ENCODE peak calls at places on chromosome 1, in eight cellular contexts. One of them, this sample, is unnamed.

GRCh38 chr1:115214098-115214497 is 124.0 kb downstream of the NGF start:
- DNase-seq in neural progenitor cell: no peak
- DNase-seq in bronchial epithelial cell: peak; percentile 45
- DNase-seq in AG04449: no peak
- DNase-seq in progenitor cell of endocrine pancreas: no peak
- DNase-seq in IMR-90: no peak
- DNase-seq in keratinocyte: no peak
- DNase-seq in AG10803: no peak
- DNase-seq in this sample: no peak

GRCh38 chr1:18407166-18408045 is 73.3 kb upstream of the KLHDC7A start:
- DNase-seq in neural progenitor cell: no peak
- DNase-seq in bronchial epithelial cell: no peak
- DNase-seq in AG04449: no peak
- DNase-seq in progenitor cell of endocrine pancreas: no peak
- DNase-seq in IMR-90: no peak
- DNase-seq in keratinocyte: no peak
- DNase-seq in AG10803: no peak
- DNase-seq in this sample: no peak

GRCh38 chr1:16921391-16922185 is at the start of gene CROCC:
- DNase-seq in neural progenitor cell: peak; percentile 94
- DNase-seq in bronchial epithelial cell: peak; percentile 14
- DNase-seq in AG04449: no peak
- DNase-seq in progenitor cell of endocrine pancreas: no peak
- DNase-seq in IMR-90: no peak
- DNase-seq in keratinocyte: no peak
- DNase-seq in AG10803: no peak
- DNase-seq in this sample: peak; percentile 91

GRCh38 chr1:157580179-157580827 is 17.6 kb downstream of the FCRL4 start:
- DNase-seq in neural progenitor cell: peak; percentile 69
- DNase-seq in bronchial epithelial cell: peak; percentile 77
- DNase-seq in AG04449: peak; percentile 4
- DNase-seq in progenitor cell of endocrine pancreas: peak; percentile 33
- DNase-seq in IMR-90: peak; percentile 57
- DNase-seq in keratinocyte: peak; percentile 49
- DNase-seq in AG10803: peak; percentile 53
- DNase-seq in this sample: no peak

GRCh38 chr1:64654519-64655341 is 90.1 kb upstream of the RAVER2 start:
- DNase-seq in neural progenitor cell: no peak
- DNase-seq in bronchial epithelial cell: peak; percentile 35
- DNase-seq in AG04449: no peak
- DNase-seq in progenitor cell of endocrine pancreas: no peak
- DNase-seq in IMR-90: peak; percentile 23
- DNase-seq in keratinocyte: no peak
- DNase-seq in AG10803: peak; percentile 50
- DNase-seq in this sample: no peak

GRCh38 chr1:166111430-166111829 is 55.4 kb downstream of the FAM78B start:
- DNase-seq in neural progenitor cell: no peak
- DNase-seq in bronchial epithelial cell: no peak
- DNase-seq in AG04449: no peak
- DNase-seq in progenitor cell of endocrine pancreas: no peak
- DNase-seq in IMR-90: no peak
- DNase-seq in keratinocyte: no peak
- DNase-seq in AG10803: no peak
- DNase-seq in this sample: no peak

GRCh38 chr1:121558514-121558913 is 373.7 kb downstream of the SRGAP2C start:
- DNase-seq in neural progenitor cell: peak; percentile 25
- DNase-seq in bronchial epithelial cell: peak; percentile 86
- DNase-seq in AG04449: peak; percentile 82
- DNase-seq in progenitor cell of endocrine pancreas: no peak
- DNase-seq in IMR-90: peak; percentile 90
- DNase-seq in keratinocyte: peak; percentile 15
- DNase-seq in AG10803: peak; percentile 94
- DNase-seq in this sample: no peak

GRCh38 chr1:211259596-211260126 is 495 bp downstream of the RCOR3 start:
- DNase-seq in neural progenitor cell: no peak
- DNase-seq in bronchial epithelial cell: no peak
- DNase-seq in AG04449: no peak
- DNase-seq in progenitor cell of endocrine pancreas: no peak
- DNase-seq in IMR-90: no peak
- DNase-seq in keratinocyte: no peak
- DNase-seq in AG10803: peak; percentile 53
- DNase-seq in this sample: peak; percentile 72

GRCh38 chr1:5904551-5904950 is 87.7 kb downstream of the NPHP4 start:
- DNase-seq in neural progenitor cell: no peak
- DNase-seq in bronchial epithelial cell: no peak
- DNase-seq in AG04449: no peak
- DNase-seq in progenitor cell of endocrine pancreas: no peak
- DNase-seq in IMR-90: no peak
- DNase-seq in keratinocyte: no peak
- DNase-seq in AG10803: no peak
- DNase-seq in this sample: no peak

GRCh38 chr1:200671235-200671786 is 1.6 kb upstream of the DDX59 start:
- DNase-seq in neural progenitor cell: no peak
- DNase-seq in bronchial epithelial cell: no peak
- DNase-seq in AG04449: no peak
- DNase-seq in progenitor cell of endocrine pancreas: no peak
- DNase-seq in IMR-90: no peak
- DNase-seq in keratinocyte: no peak
- DNase-seq in AG10803: no peak
- DNase-seq in this sample: no peak

GRCh38 chr1:42888013-42888633 is 41.7 kb downstream of the ZNF691 start:
- DNase-seq in neural progenitor cell: no peak
- DNase-seq in bronchial epithelial cell: no peak
- DNase-seq in AG04449: no peak
- DNase-seq in progenitor cell of endocrine pancreas: no peak
- DNase-seq in IMR-90: no peak
- DNase-seq in keratinocyte: no peak
- DNase-seq in AG10803: no peak
- DNase-seq in this sample: no peak

GRCh38 chr1:27018316-27018715 is 5.7 kb upstream of the TENT5B start:
- DNase-seq in neural progenitor cell: no peak
- DNase-seq in bronchial epithelial cell: peak; percentile 78
- DNase-seq in AG04449: no peak
- DNase-seq in progenitor cell of endocrine pancreas: no peak
- DNase-seq in IMR-90: no peak
- DNase-seq in keratinocyte: no peak
- DNase-seq in AG10803: no peak
- DNase-seq in this sample: no peak

GRCh38 chr1:119859647-119860046 is 36.7 kb downstream of the ADAM30 start:
- DNase-seq in neural progenitor cell: no peak
- DNase-seq in bronchial epithelial cell: peak; percentile 84
- DNase-seq in AG04449: no peak
- DNase-seq in progenitor cell of endocrine pancreas: no peak
- DNase-seq in IMR-90: peak; percentile 89
- DNase-seq in keratinocyte: no peak
- DNase-seq in AG10803: peak; percentile 59
- DNase-seq in this sample: no peak

DNA sequence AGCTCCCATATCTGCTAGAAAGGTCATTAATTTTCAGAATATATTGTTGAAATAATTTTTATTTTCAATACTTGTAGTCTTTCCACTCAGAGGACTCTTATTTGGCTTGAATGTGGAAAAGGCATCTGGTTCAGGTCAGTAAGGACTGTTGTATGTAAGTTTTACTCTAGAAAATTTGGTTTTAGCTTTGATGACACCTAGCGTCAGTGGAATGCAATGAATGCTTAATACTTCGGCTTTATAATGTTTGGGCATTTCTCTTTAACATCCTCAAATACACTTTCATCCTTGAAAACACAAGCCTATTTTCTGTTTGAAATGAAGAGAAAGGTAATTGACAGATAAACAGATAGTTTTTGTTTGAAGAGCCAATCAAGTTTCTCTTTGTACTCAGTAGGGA is 63.3 kb downstream of the LRRC40 start:
- DNase-seq in neural progenitor cell: no peak
- DNase-seq in bronchial epithelial cell: no peak
- DNase-seq in AG04449: no peak
- DNase-seq in progenitor cell of endocrine pancreas: no peak
- DNase-seq in IMR-90: peak; percentile 45
- DNase-seq in keratinocyte: no peak
- DNase-seq in AG10803: peak; percentile 63
- DNase-seq in this sample: no peak
- TF ChIP-seq CTCF in neural progenitor cell: peak; percentile 33
- TF ChIP-seq CTCF in bronchial epithelial cell: peak; percentile 9
- TF ChIP-seq CTCF in AG04449: no peak
- TF ChIP-seq CTCF in progenitor cell of endocrine pancreas: peak; percentile 43
- TF ChIP-seq CTCF in IMR-90: peak; percentile 43
- TF ChIP-seq CTCF in keratinocyte: no peak
- TF ChIP-seq CTCF in AG10803: peak; percentile 72
- TF ChIP-seq CTCF in this sample: no peak

GRCh38 chr1:118223426-118223825 is 38.4 kb upstream of the SPAG17 start:
- DNase-seq in neural progenitor cell: peak; percentile 74
- DNase-seq in bronchial epithelial cell: peak; percentile 28
- DNase-seq in AG04449: no peak
- DNase-seq in progenitor cell of endocrine pancreas: peak; percentile 15
- DNase-seq in IMR-90: no peak
- DNase-seq in keratinocyte: no peak
- DNase-seq in AG10803: peak; percentile 38
- DNase-seq in this sample: peak; percentile 49
- TF ChIP-seq CTCF in neural progenitor cell: peak; percentile 71
- TF ChIP-seq CTCF in bronchial epithelial cell: peak; percentile 36
- TF ChIP-seq CTCF in AG04449: peak; percentile 29
- TF ChIP-seq CTCF in progenitor cell of endocrine pancreas: peak; percentile 71
- TF ChIP-seq CTCF in IMR-90: no peak
- TF ChIP-seq CTCF in keratinocyte: peak; percentile 34
- TF ChIP-seq CTCF in AG10803: peak; percentile 74
- TF ChIP-seq CTCF in this sample: peak; percentile 50

GRCh38 chr1:227789042-227789880 is 26.2 kb upstream of the PRSS38 start:
- DNase-seq in neural progenitor cell: peak; percentile 52
- DNase-seq in bronchial epithelial cell: no peak
- DNase-seq in AG04449: no peak
- DNase-seq in progenitor cell of endocrine pancreas: no peak
- DNase-seq in IMR-90: peak; percentile 45
- DNase-seq in keratinocyte: no peak
- DNase-seq in AG10803: no peak
- DNase-seq in this sample: no peak
- TF ChIP-seq CTCF in neural progenitor cell: no peak
- TF ChIP-seq CTCF in bronchial epithelial cell: no peak
- TF ChIP-seq CTCF in AG04449: peak; percentile 42
- TF ChIP-seq CTCF in progenitor cell of endocrine pancreas: no peak
- TF ChIP-seq CTCF in IMR-90: peak; percentile 11
- TF ChIP-seq CTCF in keratinocyte: no peak
- TF ChIP-seq CTCF in AG10803: peak; percentile 36
- TF ChIP-seq CTCF in this sample: no peak

DNA sequence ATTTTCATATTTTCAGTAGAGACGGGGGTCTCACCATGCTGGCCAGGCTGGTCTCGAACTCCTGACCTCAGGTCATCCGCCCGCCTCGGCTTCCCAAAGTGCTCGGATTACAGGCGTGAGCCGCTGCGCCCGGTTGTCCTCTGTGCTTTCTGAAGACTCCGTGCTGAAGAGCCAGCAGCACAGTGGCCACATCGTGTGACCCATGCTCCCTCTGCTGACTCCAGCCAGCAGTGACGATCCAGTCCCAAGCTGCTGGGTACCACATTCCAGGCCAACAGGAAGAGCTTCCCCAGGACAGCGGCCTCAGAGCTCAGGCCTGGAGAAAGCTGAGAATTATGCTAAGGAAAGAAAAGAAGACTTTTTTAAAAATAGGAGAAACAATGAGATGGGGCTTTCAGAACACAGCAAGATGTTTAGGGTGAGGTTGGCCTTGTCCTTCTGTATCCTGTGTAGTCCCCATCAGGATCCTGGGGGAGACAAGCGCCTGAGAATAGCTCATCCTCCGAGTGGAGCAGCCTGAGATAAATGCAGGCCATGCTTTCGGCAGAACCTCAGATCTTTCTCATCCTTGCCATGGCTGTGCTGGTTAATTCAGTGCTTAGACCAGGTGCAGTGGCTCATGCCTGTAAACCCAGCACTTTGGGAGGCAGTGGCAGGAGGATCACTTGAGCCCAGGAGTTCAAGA is 207.1 kb downstream of the SLC35F3 start:
- DNase-seq in neural progenitor cell: peak; percentile 82
- DNase-seq in bronchial epithelial cell: no peak
- DNase-seq in AG04449: no peak
- DNase-seq in progenitor cell of endocrine pancreas: peak; percentile 35
- DNase-seq in IMR-90: peak; percentile 15
- DNase-seq in keratinocyte: no peak
- DNase-seq in AG10803: peak; percentile 21
- DNase-seq in this sample: peak; percentile 72
- TF ChIP-seq CTCF in neural progenitor cell: peak; percentile 66
- TF ChIP-seq CTCF in bronchial epithelial cell: peak; percentile 55
- TF ChIP-seq CTCF in AG04449: no peak
- TF ChIP-seq CTCF in progenitor cell of endocrine pancreas: peak; percentile 63
- TF ChIP-seq CTCF in IMR-90: no peak
- TF ChIP-seq CTCF in keratinocyte: peak; percentile 66
- TF ChIP-seq CTCF in AG10803: no peak
- TF ChIP-seq CTCF in this sample: no peak

DNA sequence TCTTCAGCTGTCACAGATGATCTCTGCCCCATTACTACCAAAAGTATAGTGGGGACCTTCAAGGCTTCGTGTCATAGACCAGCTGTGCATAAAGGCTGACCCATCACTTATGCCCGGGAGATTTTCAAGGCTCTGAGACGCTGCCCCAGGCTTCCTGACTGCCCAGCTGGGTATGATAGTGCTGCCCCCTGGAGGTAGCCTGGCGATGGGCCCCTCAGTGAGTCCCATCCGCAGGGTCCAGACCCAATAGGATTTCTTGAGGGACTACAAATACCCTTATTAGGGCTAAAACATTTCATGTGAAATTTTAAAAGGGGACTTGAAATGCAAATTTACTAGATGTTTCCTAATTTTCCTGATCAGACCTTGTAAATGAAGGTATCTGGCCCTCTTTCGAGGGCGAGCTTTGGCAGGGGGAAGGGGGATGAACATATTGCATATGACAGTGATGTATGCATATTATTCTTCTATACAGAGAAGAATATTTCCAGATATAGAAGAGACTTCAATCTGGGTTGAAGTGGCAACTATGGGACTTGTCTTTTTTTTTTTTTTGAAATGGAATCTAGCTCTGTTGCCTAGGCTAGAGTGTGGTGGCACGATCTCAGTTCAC is 11.7 kb upstream of the FCMR start:
- DNase-seq in neural progenitor cell: peak; percentile 57
- DNase-seq in bronchial epithelial cell: no peak
- DNase-seq in AG04449: no peak
- DNase-seq in progenitor cell of endocrine pancreas: no peak
- DNase-seq in IMR-90: no peak
- DNase-seq in keratinocyte: no peak
- DNase-seq in AG10803: no peak
- DNase-seq in this sample: peak; percentile 28
- TF ChIP-seq CTCF in neural progenitor cell: peak; percentile 68
- TF ChIP-seq CTCF in bronchial epithelial cell: peak; percentile 41
- TF ChIP-seq CTCF in AG04449: peak; percentile 50
- TF ChIP-seq CTCF in progenitor cell of endocrine pancreas: peak; percentile 61
- TF ChIP-seq CTCF in IMR-90: peak; percentile 32
- TF ChIP-seq CTCF in keratinocyte: peak; percentile 61
- TF ChIP-seq CTCF in AG10803: peak; percentile 48
- TF ChIP-seq CTCF in this sample: peak; percentile 53

This sample was measured in glutamatergic neuron.